ENCODE peak calls at places on chromosome 1, in five cellular contexts. U, R, X, V and F are unnamed samples.

GRCh38 chr1:15180189-15180588 is 26.6 kb downstream of the TMEM51 start:
- DNase-seq in X (no peak), U (no peak), R (no peak), V (no peak), F (no peak)

GRCh38 chr1:41474490-41475271 is 9.8 kb downstream of the EDN2 start:
- DNase-seq in V (no peak), X (no peak), U (no peak), R (no peak), F (no peak)

GRCh38 chr1:235995511-235995910 is 69.4 kb downstream of the NID1 start:
- DNase-seq in V (no peak), R (no peak), X (no peak), U (no peak), F (no peak)

GRCh38 chr1:53316058-53316741 is 11.7 kb downstream of the LRP8 start:
- DNase-seq in U (no peak), V (no peak), X (no peak), R (no peak), F (no peak)

GRCh38 chr1:159009704-159010361 is at the start of gene IFI16:
- DNase-seq in U (no peak), V (no peak), X (peak; percentile 87), R (peak; percentile 15), F (peak; percentile 32)

GRCh38 chr1:85933901-85934300 is 222.7 kb downstream of the COL24A1 start:
- DNase-seq in R (no peak), X (no peak), U (no peak), V (no peak), F (no peak)

GRCh38 chr1:869499-870244 is 54.1 kb upstream of the SAMD11 start:
- DNase-seq in V (peak; percentile 87), X (no peak), U (peak; percentile 9), R (peak; percentile 73), F (peak; percentile 73)

GRCh38 chr1:103525114-103525606 is 339 bp upstream of the RNPC3 start:
- DNase-seq in X (no peak), R (peak; percentile 5), V (peak; percentile 73), U (peak; percentile 48), F (no peak)

GRCh38 chr1:154500533-154500932 is 1.5 kb upstream of the TDRD10 start:
- DNase-seq in R (no peak), V (no peak), X (no peak), U (no peak), F (no peak)

GRCh38 chr1:203744008-203744972 is 20.7 kb upstream of the LAX1 start:
- DNase-seq in V (no peak), X (no peak), R (no peak), U (no peak), F (no peak)

GRCh38 chr1:116666090-116666489 is 1.4 kb downstream of the IGSF3 start:
- DNase-seq in U (no peak), V (no peak), X (no peak), R (no peak), F (no peak)

GRCh38 chr1:30706528-30706927 is 16.9 kb downstream of the MATN1 start:
- DNase-seq in R (no peak), V (no peak), U (no peak), X (no peak), F (no peak)

GRCh38 chr1:235450886-235451457 is 53.3 kb downstream of the B3GALNT2 start:
- DNase-seq in V (peak; percentile 25), U (no peak), R (no peak), X (no peak), F (no peak)

GRCh38 chr1:223794040-223794880 is 51.5 kb downstream of the TP53BP2 start:
- DNase-seq in V (no peak), R (no peak), X (no peak), U (no peak), F (no peak)

GRCh38 chr1:36831171-36831810 is 203.0 kb downstream of the GRIK3 start:
- DNase-seq in U (no peak), X (no peak), R (no peak), V (no peak), F (no peak)

GRCh38 chr1:84862810-84863251 is 30.2 kb downstream of the LPAR3 start:
- DNase-seq in X (peak; percentile 80), V (no peak), U (no peak), R (peak; percentile 21), F (peak; percentile 28)

GRCh38 chr1:200128081-200128480 is 100.6 kb downstream of the NR5A2 start:
- DNase-seq in U (peak; percentile 11), X (no peak), V (no peak), R (no peak), F (no peak)

GRCh38 chr1:150995896-150996295 is 10.8 kb downstream of the MINDY1 start:
- DNase-seq in X (no peak), U (no peak), R (no peak), V (peak; percentile 39), F (no peak)

GRCh38 chr1:109499661-109500536 is 6.0 kb downstream of the CYB561D1 start:
- DNase-seq in U (peak; percentile 45), X (no peak), V (peak; percentile 68), R (no peak), F (no peak)

GRCh38 chr1:106319611-106320010 is 736.9 kb upstream of the PRMT6 start:
- DNase-seq in U (no peak), X (no peak), R (no peak), V (no peak), F (no peak)

GRCh38 chr1:185895208-185895900 is 161.2 kb downstream of the HMCN1 start:
- DNase-seq in U (no peak), R (no peak), V (no peak), X (no peak), F (no peak)

GRCh38 chr1:207789792-207790787 is 38.2 kb downstream of the CD46 start:
- DNase-seq in U (no peak), V (no peak), R (no peak), X (no peak), F (no peak)

GRCh38 chr1:58769809-58770345 is 14.0 kb downstream of the JUN start:
- DNase-seq in R (no peak), V (no peak), X (no peak), U (no peak), F (no peak)

GRCh38 chr1:200454425-200454824 is 44.6 kb upstream of the ZNF281 start:
- DNase-seq in X (no peak), R (no peak), V (no peak), U (no peak), F (no peak)

GRCh38 chr1:166090244-166090643 is 76.6 kb downstream of the FAM78B start:
- DNase-seq in X (no peak), U (no peak), V (no peak), R (no peak), F (no peak)

GRCh38 chr1:203548917-203549708 is 55.2 kb downstream of the OPTC start:
- DNase-seq in X (no peak), V (no peak), U (no peak), R (no peak), F (no peak)

GRCh38 chr1:162133566-162133965 is 64.1 kb downstream of the NOS1AP start:
- DNase-seq in V (no peak), R (no peak), X (no peak), U (no peak), F (no peak)

GRCh38 chr1:53463961-53464899 is 5.0 kb downstream of the DMRTB1 start:
- DNase-seq in V (no peak), X (no peak), R (no peak), U (no peak), F (no peak)

GRCh38 chr1:39047374-39048229 is 21.5 kb downstream of the NDUFS5 start:
- DNase-seq in U (peak; percentile 39), V (peak; percentile 63), R (no peak), X (peak; percentile 30), F (no peak)

GRCh38 chr1:28115267-28115666 is 26.9 kb upstream of the EYA3 start:
- DNase-seq in U (no peak), V (no peak), R (no peak), X (peak; percentile 66), F (no peak)

GRCh38 chr1:207084241-207084640 is 4.4 kb upstream of the C4BPB start:
- DNase-seq in X (no peak), R (no peak), V (no peak), U (no peak), F (no peak)

GRCh38 chr1:99441234-99442095 is 177.2 kb downstream of the PLPPR4 start:
- DNase-seq in R (no peak), X (no peak), U (no peak), V (no peak), F (no peak)
- TF ChIP-seq TAF1 in R (no peak), X (no peak), U (no peak), V (no peak), F (no peak)

GRCh38 chr1:155598842-155599331 is 11.1 kb upstream of the MSTO1 start:
- DNase-seq in R (no peak), U (no peak), X (no peak), V (no peak), F (no peak)
- TF ChIP-seq TAF1 in R (no peak), U (no peak), X (no peak), V (no peak), F (no peak)

GRCh38 chr1:217133092-217133491 is 409.9 kb upstream of the ESRRG start:
- DNase-seq in U (no peak), R (no peak), V (no peak), X (no peak), F (no peak)
- TF ChIP-seq TAF1 in U (no peak), R (no peak), V (no peak), X (no peak), F (no peak)

GRCh38 chr1:231487910-231488309 is 40.6 kb upstream of the TSNAX start:
- DNase-seq in U (no peak), V (no peak), R (no peak), X (no peak), F (no peak)
- TF ChIP-seq TAF1 in U (no peak), V (no peak), R (no peak), X (no peak), F (no peak)

GRCh38 chr1:196875935-196876334 is 11.9 kb upstream of the CFHR4 start:
- DNase-seq in U (no peak), V (no peak), X (no peak), R (no peak), F (no peak)
- TF ChIP-seq TAF1 in U (no peak), V (no peak), X (no peak), R (no peak), F (no peak)

GRCh38 chr1:230288641-230289349 is 137.3 kb downstream of the PGBD5 start:
- DNase-seq in U (peak; percentile 11), R (no peak), X (no peak), V (no peak), F (no peak)
- TF ChIP-seq TAF1 in U (no peak), R (no peak), X (no peak), V (no peak), F (no peak)